ENCODE peak calls at places on chromosomes 11 and 22, in six cellular contexts. Q is NCI-H1417, L is fibroblast of pulmonary artery, B is HEK293T, A is left cardiac atrium, C is activated T-cell treated with anti-CD3 and anti-CD28 coated beads for 4 hours. F is an unnamed sample.

GRCh38 chr11:113204280-113204679 is 110.1 kb upstream of the TTC12 start:
- DNase-seq in Q (no peak), L (no peak), B (no peak), A (no peak), C (no peak), F (no peak)

GRCh38 chr22:30490399-30490798 is 15.1 kb downstream of the SEC14L4 start:
- DNase-seq in Q (no peak), L (no peak), B (peak; percentile 50), A (no peak), C (no peak), F (no peak)

GRCh38 chr11:130652671-130653335 is 204.4 kb downstream of the ADAMTS15 start:
- DNase-seq in Q (no peak), L (peak; percentile 99), B (no peak), A (peak; percentile 78), C (no peak), F (peak; percentile 77)

GRCh38 chr11:30196400-30197206 is 34.2 kb upstream of the FSHB start:
- DNase-seq in Q (peak; percentile 44), L (peak; percentile 77), B (peak; percentile 68), A (peak; percentile 69), C (peak; percentile 6), F (peak; percentile 74)

GRCh38 chr22:24985824-24986214 is 33.3 kb downstream of the KIAA1671 start:
- DNase-seq in Q (no peak), L (peak; percentile 98), B (no peak), A (peak; percentile 78), C (no peak), F (no peak)

GRCh38 chr11:31102316-31102715 is 267.2 kb downstream of the DCDC1 start:
- DNase-seq in Q (no peak), L (no peak), B (no peak), A (no peak), C (no peak), F (no peak)

GRCh38 chr22:37965940-37966664 is 12.6 kb downstream of the POLR2F start:
- DNase-seq in Q (no peak), L (peak; percentile 23), B (no peak), A (no peak), C (no peak), F (no peak)

GRCh38 chr11:65968600-65969482 is 7.3 kb downstream of the SART1 start:
- DNase-seq in Q (no peak), L (no peak), B (no peak), A (no peak), C (no peak), F (no peak)

GRCh38 chr22:38963872-38964271 is 6.5 kb downstream of the APOBEC3A start:
- DNase-seq in Q (no peak), L (no peak), B (no peak), A (no peak), C (no peak), F (no peak)

GRCh38 chr11:1507381-1508140 is 21.0 kb upstream of the MOB2 start:
- DNase-seq in Q (no peak), L (no peak), B (no peak), A (peak; percentile 30), C (no peak), F (peak; percentile 77)

GRCh38 chr11:35621620-35622019 is 3.4 kb downstream of the FJX1 start:
- DNase-seq in Q (no peak), L (peak; percentile 33), B (no peak), A (no peak), C (no peak), F (no peak)

GRCh38 chr22:29670615-29671014 is 49.2 kb upstream of the CABP7 start:
- DNase-seq in Q (peak; percentile 57), L (no peak), B (peak; percentile 30), A (no peak), C (no peak), F (no peak)

GRCh38 chr11:110738641-110739040 is 26.4 kb upstream of the ARHGAP20 start:
- DNase-seq in Q (no peak), L (no peak), B (no peak), A (no peak), C (no peak), F (no peak)

GRCh38 chr11:47536925-47537324 is 16.0 kb downstream of the CELF1 start:
- DNase-seq in Q (no peak), L (no peak), B (no peak), A (no peak), C (no peak), F (no peak)

GRCh38 chr22:47202819-47203553 is 440.5 kb downstream of the TBC1D22A start:
- DNase-seq in Q (no peak), L (no peak), B (no peak), A (no peak), C (no peak), F (no peak)

F was measured in left ventricle myocardium superior.